ENCODE peak calls at places on chromosomes 16 and 17, in five cellular contexts. Z is IMR-90, J is H9, C is H1, S is neuronal stem cell. X is an unnamed sample.
A peak's percentile ranks its signal among the peaks of the same experiment; 100 is the strongest.

GRCh38 chr16:28090646-28091377 is 27.3 kb upstream of the GSG1L start:
- DNase-seq in Z (peak; percentile 72), J (peak; percentile 88), S (no peak), C (peak; percentile 88), X (peak; percentile 93)

GRCh38 chr16:5302372-5303114 is 204.9 kb upstream of the EEF2KMT start:
- DNase-seq in J (no peak), C (no peak), Z (no peak), S (no peak), X (no peak)

GRCh38 chr17:68642118-68642412 is 40.9 kb upstream of the FAM20A start:
- DNase-seq in Z (no peak), C (no peak), S (no peak), J (no peak), X (no peak)

GRCh38 chr16:75099075-75099667 is 17.4 kb downstream of the LDHD start:
- DNase-seq in C (no peak), J (no peak), S (no peak), Z (no peak), X (no peak)

GRCh38 chr16:14549789-14550153 is 80.3 kb downstream of the PARN start:
- DNase-seq in S (no peak), C (no peak), Z (no peak), J (no peak), X (no peak)

GRCh38 chr16:20129375-20129774 is 55.7 kb upstream of the GPR139 start:
- DNase-seq in J (no peak), C (no peak), S (no peak), Z (no peak), X (no peak)

GRCh38 chr17:42142371-42142896 is 12.4 kb downstream of the RAB5C start:
- DNase-seq in Z (peak; percentile 87), S (no peak), J (no peak), C (no peak), X (no peak)

GRCh38 chr17:400257-400656 is 47.6 kb upstream of the RPH3AL start:
- DNase-seq in C (no peak), S (no peak), J (no peak), Z (no peak), X (no peak)

GRCh38 chr16:68908000-68908313 is 64.6 kb downstream of the TANGO6 start:
- DNase-seq in C (no peak), Z (peak; percentile 42), J (no peak), S (no peak), X (no peak)

GRCh38 chr16:1579214-1579613 is 32.7 kb downstream of the IFT140 start:
- DNase-seq in J (no peak), Z (no peak), S (no peak), C (no peak), X (no peak)

GRCh38 chr17:2612630-2613029 is 19.2 kb downstream of the PAFAH1B1 start:
- DNase-seq in C (no peak), S (no peak), J (no peak), Z (no peak), X (no peak)

GRCh38 chr16:54282202-54282922 is 4.2 kb downstream of the IRX3 start:
- DNase-seq in S (peak; percentile 70), C (peak; percentile 84), J (peak; percentile 63), Z (no peak), X (peak; percentile 71)

GRCh38 chr16:85168732-85169256 is 56.5 kb upstream of the CIBAR2 start:
- DNase-seq in J (no peak), S (peak; percentile 69), Z (peak; percentile 52), C (peak; percentile 74), X (peak; percentile 61)

GRCh38 chr16:88337021-88337420 is 45.7 kb upstream of the ZNF469 start:
- DNase-seq in J (no peak), C (no peak), Z (peak; percentile 10), S (no peak), X (no peak)

GRCh38 chr17:82874011-82874835 is 34.4 kb upstream of the ZNF750 start:
- DNase-seq in C (no peak), J (no peak), S (no peak), Z (no peak), X (no peak)

GRCh38 chr16:53219795-53220194 is 165.0 kb downstream of the CHD9 start:
- DNase-seq in Z (peak; percentile 69), S (no peak), J (no peak), C (no peak), X (no peak)

GRCh38 chr17:9206160-9206988 is 185.1 kb downstream of the NTN1 start:
- DNase-seq in C (no peak), S (no peak), Z (no peak), J (no peak), X (no peak)

GRCh38 chr17:58249270-58250133 is 11.1 kb downstream of the LPO start:
- DNase-seq in S (peak; percentile 61), J (peak; percentile 88), Z (peak; percentile 31), C (peak; percentile 93), X (peak; percentile 71)

GRCh38 chr16:89324056-89325010 is 106.8 kb downstream of the ZNF778 start:
- DNase-seq in J (no peak), Z (peak; percentile 92), C (no peak), S (no peak), X (no peak)

GRCh38 chr16:87451563-87452210 is 41.1 kb downstream of the ZCCHC14 start:
- DNase-seq in C (no peak), J (no peak), Z (no peak), S (no peak), X (no peak)

GRCh38 chr16:27242868-27243590 is 25.5 kb downstream of the NSMCE1 start:
- DNase-seq in J (peak; percentile 36), Z (peak; percentile 98), C (no peak), S (no peak), X (no peak)

GRCh38 chr16:53785044-53785443 is 81.1 kb downstream of the FTO start:
- DNase-seq in S (no peak), J (no peak), Z (peak; percentile 66), C (no peak), X (no peak)

GRCh38 chr17:60383379-60383778 is 8.6 kb downstream of the USP32 start:
- DNase-seq in J (no peak), C (no peak), Z (no peak), S (no peak), X (no peak)

GRCh38 chr16:71479420-71479819 is 9.7 kb downstream of the ZNF19 start:
- DNase-seq in C (no peak), S (no peak), Z (peak; percentile 34), J (peak; percentile 53), X (peak; percentile 64)

GRCh38 chr16:57096192-57096591 is 3.8 kb downstream of the CPNE2 start:
- DNase-seq in J (no peak), C (no peak), Z (no peak), S (no peak), X (no peak)

GRCh38 chr17:17778308-17779014 is 58.3 kb downstream of the SREBF1 start:
- DNase-seq in J (no peak), Z (peak; percentile 81), S (no peak), C (no peak), X (no peak)

GRCh38 chr17:67381925-67382257 is 4.8 kb downstream of the PITPNC1 start:
- DNase-seq in C (no peak), J (no peak), S (no peak), Z (no peak), X (no peak)

GRCh38 chr17:49776864-49777263 is 11.6 kb upstream of the KAT7 start:
- DNase-seq in J (no peak), S (no peak), C (no peak), Z (no peak), X (no peak)

GRCh38 chr16:57374067-57374534 is 1.8 kb downstream of the CX3CL1 start:
- DNase-seq in C (no peak), Z (peak; percentile 62), J (no peak), S (no peak), X (no peak)

DNA sequence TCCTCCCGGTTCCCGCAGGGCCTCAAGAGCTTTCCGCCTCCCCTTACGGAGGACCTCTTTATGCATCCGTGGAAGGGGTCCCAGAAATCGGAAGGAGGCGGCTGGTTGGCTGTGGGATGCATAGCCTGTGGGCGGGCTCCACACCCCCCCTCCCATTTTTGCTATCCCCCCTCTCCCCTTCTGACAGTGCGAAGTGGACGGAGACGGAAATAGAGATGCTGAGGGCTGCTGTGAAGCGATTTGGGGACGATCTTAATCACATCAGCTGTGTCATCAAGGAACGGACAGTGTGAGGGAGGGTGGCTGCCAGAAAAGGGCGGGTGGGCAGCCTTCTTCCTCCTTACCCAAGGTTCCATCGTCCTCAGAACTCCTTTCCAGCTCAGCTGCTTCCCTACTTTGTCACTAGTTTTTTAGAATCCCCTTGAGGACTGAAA is 3.2 kb downstream of the RNASEK start:
- DNase-seq in Z (no peak), C (no peak), J (no peak), S (no peak), X (no peak)
- H3K4me1 ChIP-seq in Z (peaks cover 8% of the 10 kb centered on the region), C (peaks cover 29% of the 10 kb centered on the region), J (no peaks in the 10 kb centered on the region), S (peaks cover 40% of the 10 kb centered on the region), X (peaks cover 8% of the 10 kb centered on the region)

DNA sequence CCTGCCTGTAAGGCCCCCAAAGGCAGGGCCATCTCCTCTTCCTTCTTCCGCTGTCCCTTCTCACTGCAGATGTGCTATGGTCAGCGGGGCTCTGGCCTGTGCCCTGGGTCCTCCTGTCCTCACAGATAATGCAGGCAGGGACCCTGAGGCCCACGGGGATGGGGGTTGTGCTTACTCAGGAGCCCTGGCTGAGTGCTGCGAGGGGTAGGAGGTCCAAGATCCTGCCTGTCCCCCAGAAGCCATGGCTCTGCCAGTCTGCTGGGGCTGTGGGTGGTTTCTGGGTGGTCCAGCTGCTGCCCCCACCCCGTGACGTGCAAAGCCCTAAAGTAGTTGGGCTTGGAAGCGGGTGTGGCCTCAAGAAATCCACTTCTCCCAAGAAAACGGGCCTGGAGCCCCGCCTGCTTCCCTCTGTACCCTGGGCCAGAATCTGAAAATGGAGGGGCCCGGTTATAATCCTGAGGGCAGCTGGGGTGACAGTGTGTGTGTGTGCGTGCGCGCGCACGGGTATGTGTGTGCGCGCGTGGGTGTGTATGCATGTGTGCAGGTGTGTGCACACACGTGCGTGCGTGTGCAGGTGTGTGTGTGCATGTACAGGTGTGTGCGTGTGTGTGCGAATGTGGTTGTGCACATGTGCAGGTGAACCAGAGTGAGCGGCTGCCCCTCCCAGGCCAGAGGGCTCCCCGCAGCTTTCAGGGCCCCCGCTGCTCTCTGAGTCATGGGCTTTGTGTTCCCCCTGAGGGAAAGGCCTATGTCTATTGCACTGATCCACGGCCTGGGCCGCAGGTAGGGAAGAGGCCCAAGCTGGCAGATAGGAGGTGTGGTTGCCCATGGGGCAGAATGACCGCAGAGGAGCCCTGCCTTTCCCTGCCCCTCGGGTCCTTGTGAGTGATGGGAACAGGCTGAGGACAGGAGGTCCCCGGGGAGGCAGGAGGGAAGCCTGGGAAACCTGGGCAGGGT is 13.8 kb downstream of the SPNS2 start:
- DNase-seq in C (no peak), S (no peak), J (no peak), Z (no peak), X (no peak)
- H2BK5ac ChIP-seq in C (no peak overlapping the region), S (no peak overlapping the region), J (no peak overlapping the region), Z (no peak overlapping the region), X (no peak overlapping the region)

GRCh38 chr16:8957509-8958157 is 6.1 kb downstream of the USP7 start:
- DNase-seq in Z (no peak), J (no peak), C (no peak), S (no peak), X (no peak)
- H3K4me1 ChIP-seq in Z (peaks cover 37% of the 10 kb centered on the region), J (peaks cover 24% of the 10 kb centered on the region), C (peaks cover 39% of the 10 kb centered on the region), S (peaks cover 41% of the 10 kb centered on the region), X (peaks cover 24% of the 10 kb centered on the region)

GRCh38 chr17:40318835-40319332 is 9.9 kb downstream of the RARA start:
- DNase-seq in Z (no peak), C (no peak), J (no peak), S (no peak), X (no peak)

GRCh38 chr17:40319651-40320550 is 10.9 kb downstream of the RARA start:
- DNase-seq in C (no peak), S (no peak), Z (no peak), J (peak; percentile 25), X (no peak)

GRCh38 chr17:40317345-40317873 is 8.4 kb downstream of the RARA start:
- DNase-seq in Z (peak; percentile 70), S (no peak), J (peak; percentile 85), C (peak; percentile 85), X (peak; percentile 86)

GRCh38 chr17:40316571-40317344 is 7.8 kb downstream of the RARA start:
- DNase-seq in S (no peak), C (peak; percentile 74), J (peak; percentile 79), Z (peak; percentile 75), X (peak; percentile 85)

GRCh38 chr17:40317880-40318834 is 9.2 kb downstream of the RARA start:
- DNase-seq in Z (peak; percentile 94), S (peak; percentile 92), C (peak; percentile 88), J (peak; percentile 98), X (peak; percentile 98)
- H2BK5ac ChIP-seq in Z (peak overlapping the region; percentile 65), S (no peak overlapping the region), C (no peak overlapping the region), J (no peak overlapping the region), X (no peak overlapping the region)

X was measured in mesendoderm.